ENCODE peak calls at places on chromosome 17, in ten cellular contexts. K, V, Z, W, C, L, J, P, I and S are unnamed samples.

GRCh38 chr17:55144518-55144917 is 120.2 kb upstream of the HLF start:
- DNase-seq in K (no peak), V (no peak), Z (no peak), W (no peak), C (no peak), L (no peak), J (no peak), P (peak), I (no peak), S (no peak)

GRCh38 chr17:737561-738113 is 5.2 kb downstream of the TLCD3A start:
- DNase-seq in K (no peak), V (no peak), Z (no peak), W (no peak), C (no peak), L (no peak), J (no peak), P (no peak), I (no peak), S (no peak)

GRCh38 chr17:56833812-56834379 is at the start of the genes C17orf67 and DGKE:
- DNase-seq in K (peak), V (peak), Z (peak), W (peak), C (peak), L (peak), J (peak), P (peak), I (peak), S (peak)

GRCh38 chr17:79702071-79702470 is 28.7 kb upstream of the ENPP7 start:
- DNase-seq in K (no peak), V (no peak), Z (no peak), W (no peak), C (no peak), L (no peak), J (no peak), P (no peak), I (no peak), S (no peak)

GRCh38 chr17:72120878-72121163 is at the start of gene SOX9:
- DNase-seq in K (peak), V (peak), Z (no peak), W (peak), C (peak), L (no peak), J (peak), P (peak), I (peak), S (peak)

GRCh38 chr17:9956474-9957131 is 51.5 kb upstream of the RCVRN start:
- DNase-seq in K (no peak), V (no peak), Z (no peak), W (no peak), C (no peak), L (no peak), J (no peak), P (peak), I (no peak), S (no peak)

GRCh38 chr17:40612510-40613244 is 34.9 kb downstream of the SMARCE1 start:
- DNase-seq in K (no peak), V (no peak), Z (peak), W (no peak), C (no peak), L (no peak), J (no peak), P (no peak), I (no peak), S (no peak)

GRCh38 chr17:60993497-60993896 is 315.8 kb downstream of the BCAS3 start:
- DNase-seq in K (no peak), V (no peak), Z (no peak), W (no peak), C (no peak), L (no peak), J (no peak), P (no peak), I (no peak), S (no peak)

GRCh38 chr17:34254651-34255380 is at the start of gene CCL2:
- DNase-seq in K (peak), V (no peak), Z (no peak), W (peak), C (peak), L (no peak), J (no peak), P (peak), I (peak), S (peak)

GRCh38 chr17:13485327-13485726 is 116.4 kb downstream of the HS3ST3A1 start:
- DNase-seq in K (no peak), V (no peak), Z (no peak), W (no peak), C (no peak), L (no peak), J (no peak), P (no peak), I (no peak), S (no peak)

GRCh38 chr17:62882878-62883277 is 74.8 kb upstream of the MARCHF10 start:
- DNase-seq in K (peak), V (no peak), Z (no peak), W (no peak), C (no peak), L (peak), J (no peak), P (no peak), I (no peak), S (no peak)

GRCh38 chr17:45009676-45010467 is 41.6 kb downstream of the DCAKD start:
- DNase-seq in K (no peak), V (no peak), Z (no peak), W (no peak), C (no peak), L (no peak), J (no peak), P (no peak), I (no peak), S (no peak)

GRCh38 chr17:57637668-57638010 is 107.5 kb downstream of the CCDC182 start:
- DNase-seq in K (no peak), V (no peak), Z (no peak), W (no peak), C (no peak), L (no peak), J (no peak), P (no peak), I (no peak), S (no peak)

GRCh38 chr17:57861000-57861736 is 11.3 kb upstream of the MRPS23 start:
- DNase-seq in K (peak), V (no peak), Z (peak), W (no peak), C (no peak), L (no peak), J (no peak), P (no peak), I (no peak), S (peak)

GRCh38 chr17:69609495-69610315 is 195.2 kb downstream of the MAP2K6 start:
- DNase-seq in K (peak), V (peak), Z (no peak), W (no peak), C (no peak), L (peak), J (peak), P (no peak), I (peak), S (peak)

GRCh38 chr17:74431568-74432483 is at the start of gene GPRC5C:
- DNase-seq in K (no peak), V (peak), Z (peak), W (peak), C (peak), L (no peak), J (no peak), P (peak), I (peak), S (no peak)